ENCODE peak calls at places on chromosomes 4 and X, in five cellular contexts. One of them, this sample, is unnamed.

GRCh38 chr4:65983062-65983461 is 312.8 kb upstream of the EPHA5 start:
- DNase-seq in endodermal cell: no peak
- DNase-seq in GM12865: no peak
- DNase-seq in GM23338: no peak
- DNase-seq in fibroblast of lung: no peak
- DNase-seq in this sample: peak; percentile 4

GRCh38 chr4:47462799-47463234 is 685 bp downstream of the COMMD8 start:
- DNase-seq in endodermal cell: no peak
- DNase-seq in GM23338: no peak
- DNase-seq in GM12865: peak; percentile 16
- DNase-seq in fibroblast of lung: peak; percentile 4
- DNase-seq in this sample: peak; percentile 8

GRCh38 chr4:140012688-140013087 is 141.3 kb downstream of the MAML3 start:
- DNase-seq in fibroblast of lung: peak; percentile 96
- DNase-seq in endodermal cell: peak; percentile 84
- DNase-seq in GM12865: peak; percentile 23
- DNase-seq in GM23338: peak; percentile 82
- DNase-seq in this sample: peak; percentile 83

GRCh38 chr4:183106839-183107238 is 7.8 kb downstream of the WWC2 start:
- DNase-seq in fibroblast of lung: no peak
- DNase-seq in GM23338: peak; percentile 43
- DNase-seq in endodermal cell: no peak
- DNase-seq in GM12865: no peak
- DNase-seq in this sample: no peak

GRCh38 chr4:73127839-73128448 is 58.4 kb upstream of the COX18 start:
- DNase-seq in GM12865: peak; percentile 18
- DNase-seq in GM23338: peak; percentile 46
- DNase-seq in fibroblast of lung: peak; percentile 18
- DNase-seq in endodermal cell: peak; percentile 58
- DNase-seq in this sample: peak; percentile 19

GRCh38 chr4:99087887-99088484 is 602 bp downstream of the ADH5 start:
- DNase-seq in GM23338: peak; percentile 57
- DNase-seq in GM12865: peak; percentile 44
- DNase-seq in endodermal cell: no peak
- DNase-seq in fibroblast of lung: peak; percentile 94
- DNase-seq in this sample: peak; percentile 93

GRCh38 chr4:143359794-143360193 is 23.1 kb downstream of the GAB1 start:
- DNase-seq in fibroblast of lung: no peak
- DNase-seq in GM23338: no peak
- DNase-seq in GM12865: no peak
- DNase-seq in endodermal cell: no peak
- DNase-seq in this sample: no peak

GRCh38 chrX:113929004-113929403 is 654.9 kb upstream of the HTR2C start:
- DNase-seq in fibroblast of lung: peak; percentile 0
- DNase-seq in GM23338: peak; percentile 83
- DNase-seq in endodermal cell: peak; percentile 92
- DNase-seq in GM12865: peak; percentile 25
- DNase-seq in this sample: peak; percentile 60

GRCh38 chrX:119573840-119574393 is 446 bp upstream of the UBE2A start:
- DNase-seq in endodermal cell: peak; percentile 67
- DNase-seq in fibroblast of lung: no peak
- DNase-seq in GM23338: peak; percentile 45
- DNase-seq in GM12865: peak; percentile 30
- DNase-seq in this sample: peak; percentile 48

GRCh38 chr4:189409158-189409557 is 531.5 kb upstream of the FRG1 start:
- DNase-seq in endodermal cell: no peak
- DNase-seq in fibroblast of lung: no peak
- DNase-seq in GM23338: no peak
- DNase-seq in GM12865: no peak
- DNase-seq in this sample: no peak

GRCh38 chrX:22043872-22044271 is 11.7 kb downstream of the PHEX start:
- DNase-seq in GM12865: no peak
- DNase-seq in endodermal cell: peak; percentile 56
- DNase-seq in GM23338: peak; percentile 13
- DNase-seq in fibroblast of lung: no peak
- DNase-seq in this sample: no peak

GRCh38 chrX:119826399-119826959 is 26.3 kb downstream of the UPF3B start:
- DNase-seq in GM23338: peak; percentile 5
- DNase-seq in fibroblast of lung: peak; percentile 26
- DNase-seq in GM12865: peak; percentile 32
- DNase-seq in endodermal cell: no peak
- DNase-seq in this sample: peak; percentile 63

GRCh38 chr4:182649698-182650477 is 267.3 kb downstream of the DCTD start:
- DNase-seq in GM12865: no peak
- DNase-seq in endodermal cell: no peak
- DNase-seq in fibroblast of lung: no peak
- DNase-seq in GM23338: peak; percentile 17
- DNase-seq in this sample: no peak

GRCh38 chrX:9821581-9821980 is 35.4 kb downstream of the SHROOM2 start:
- DNase-seq in endodermal cell: no peak
- DNase-seq in fibroblast of lung: no peak
- DNase-seq in GM12865: no peak
- DNase-seq in GM23338: no peak
- DNase-seq in this sample: no peak

GRCh38 chr4:123672987-123673386 is 276.4 kb downstream of the SPRY1 start:
- DNase-seq in GM12865: no peak
- DNase-seq in fibroblast of lung: peak; percentile 61
- DNase-seq in GM23338: no peak
- DNase-seq in endodermal cell: no peak
- DNase-seq in this sample: peak; percentile 73

GRCh38 chr4:74891037-74891436 is 41.9 kb upstream of the PARM1 start:
- DNase-seq in GM12865: no peak
- DNase-seq in endodermal cell: no peak
- DNase-seq in fibroblast of lung: no peak
- DNase-seq in GM23338: no peak
- DNase-seq in this sample: no peak

GRCh38 chrX:57573754-57574153 is 18.1 kb upstream of the ZXDB start:
- DNase-seq in endodermal cell: peak; percentile 72
- DNase-seq in GM12865: peak; percentile 24
- DNase-seq in GM23338: peak; percentile 44
- DNase-seq in fibroblast of lung: peak; percentile 22
- DNase-seq in this sample: peak; percentile 10

GRCh38 chrX:136584545-136584944 is 52.5 kb downstream of the VGLL1 start:
- DNase-seq in endodermal cell: no peak
- DNase-seq in fibroblast of lung: no peak
- DNase-seq in GM12865: peak; percentile 40
- DNase-seq in GM23338: no peak
- DNase-seq in this sample: no peak

GRCh38 chr4:122845760-122846159 is 19.1 kb downstream of the FGF2 start:
- DNase-seq in GM23338: no peak
- DNase-seq in fibroblast of lung: no peak
- DNase-seq in GM12865: peak; percentile 16
- DNase-seq in endodermal cell: no peak
- DNase-seq in this sample: no peak

GRCh38 chr4:87120411-87121162 is 99.8 kb downstream of the KLHL8 start:
- DNase-seq in fibroblast of lung: peak; percentile 82
- DNase-seq in GM12865: no peak
- DNase-seq in GM23338: no peak
- DNase-seq in endodermal cell: no peak
- DNase-seq in this sample: peak; percentile 48

GRCh38 chr4:117085185-117085701 is at the start of gene TRAM1L1:
- DNase-seq in GM23338: peak; percentile 90
- DNase-seq in fibroblast of lung: peak; percentile 80
- DNase-seq in GM12865: no peak
- DNase-seq in endodermal cell: peak; percentile 94
- DNase-seq in this sample: peak; percentile 21

GRCh38 chr4:119212964-119213606 is 572 bp downstream of the USP53 start:
- DNase-seq in fibroblast of lung: peak; percentile 93
- DNase-seq in GM12865: peak; percentile 89
- DNase-seq in GM23338: peak; percentile 90
- DNase-seq in endodermal cell: peak; percentile 96
- DNase-seq in this sample: peak; percentile 92

GRCh38 chr4:3116955-3117354 is 42.5 kb downstream of the HTT start:
- DNase-seq in endodermal cell: no peak
- DNase-seq in GM23338: no peak
- DNase-seq in fibroblast of lung: no peak
- DNase-seq in GM12865: no peak
- DNase-seq in this sample: no peak

GRCh38 chr4:137968956-137969709 is 273.0 kb downstream of the SLC7A11 start:
- DNase-seq in endodermal cell: peak; percentile 66
- DNase-seq in GM23338: no peak
- DNase-seq in GM12865: no peak
- DNase-seq in fibroblast of lung: peak; percentile 76
- DNase-seq in this sample: no peak

GRCh38 chr4:152690706-152691651 is 11.2 kb upstream of the TMEM154 start:
- DNase-seq in fibroblast of lung: no peak
- DNase-seq in GM12865: no peak
- DNase-seq in endodermal cell: no peak
- DNase-seq in GM23338: no peak
- DNase-seq in this sample: no peak

GRCh38 chr4:139501117-139501516 is 47.2 kb downstream of the RAB33B start:
- DNase-seq in fibroblast of lung: no peak
- DNase-seq in GM23338: no peak
- DNase-seq in endodermal cell: no peak
- DNase-seq in GM12865: no peak
- DNase-seq in this sample: no peak

GRCh38 chrX:123959281-123960063 is 2.0 kb upstream of the STAG2 start:
- DNase-seq in GM23338: peak; percentile 19
- DNase-seq in GM12865: no peak
- DNase-seq in fibroblast of lung: peak; percentile 43
- DNase-seq in endodermal cell: no peak
- DNase-seq in this sample: peak; percentile 36

GRCh38 chr4:124902111-124902510 is 189.6 kb upstream of the ANKRD50 start:
- DNase-seq in fibroblast of lung: no peak
- DNase-seq in GM12865: no peak
- DNase-seq in GM23338: no peak
- DNase-seq in endodermal cell: no peak
- DNase-seq in this sample: no peak

GRCh38 chrX:21487832-21488231 is 113.6 kb downstream of the CNKSR2 start:
- DNase-seq in endodermal cell: no peak
- DNase-seq in fibroblast of lung: no peak
- DNase-seq in GM12865: no peak
- DNase-seq in GM23338: peak; percentile 9
- DNase-seq in this sample: no peak

GRCh38 chr4:17018013-17018412 is 119.6 kb upstream of the LDB2 start:
- DNase-seq in fibroblast of lung: no peak
- DNase-seq in GM12865: no peak
- DNase-seq in endodermal cell: peak; percentile 36
- DNase-seq in GM23338: peak; percentile 65
- DNase-seq in this sample: no peak

DNA sequence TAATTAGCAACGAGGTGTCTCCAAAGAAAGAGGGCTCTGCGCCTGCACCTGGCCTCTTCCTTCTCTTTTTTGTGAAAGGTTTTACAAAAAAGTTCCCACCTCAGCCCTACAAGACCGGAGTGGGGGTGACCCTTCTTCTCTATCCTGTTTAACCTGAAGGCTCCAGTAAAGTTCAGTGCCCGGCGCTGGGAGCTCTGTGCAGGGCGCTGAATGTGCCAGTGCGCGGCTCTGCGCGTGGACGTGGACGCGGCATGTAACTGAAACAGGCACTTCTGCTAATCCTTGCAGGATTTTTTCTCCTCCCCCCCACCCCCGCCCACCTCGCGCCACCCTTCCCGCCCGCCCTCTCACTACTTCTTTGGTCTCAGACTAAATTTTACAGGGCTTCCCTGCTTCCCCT is 2.4 kb downstream of the GPR50 start:
- DNase-seq in fibroblast of lung: no peak
- DNase-seq in GM12865: no peak
- DNase-seq in endodermal cell: peak; percentile 53
- DNase-seq in GM23338: no peak
- DNase-seq in this sample: no peak
- H3K4me3 ChIP-seq in fibroblast of lung: no peak overlapping the region
- H3K4me3 ChIP-seq in GM12865: no peak overlapping the region
- H3K4me3 ChIP-seq in endodermal cell: peak overlapping the region; percentile 69
- H3K4me3 ChIP-seq in GM23338: peak overlapping the region; percentile 67
- H3K4me3 ChIP-seq in this sample: no peak overlapping the region

GRCh38 chrX:18354369-18355329 is at the start of gene SCML2:
- DNase-seq in GM12865: peak; percentile 37
- DNase-seq in fibroblast of lung: peak; percentile 46
- DNase-seq in endodermal cell: peak; percentile 74
- DNase-seq in GM23338: peak; percentile 39
- DNase-seq in this sample: peak; percentile 10

GRCh38 chrX:18348047-18348446 is 6.4 kb downstream of the SCML2 start:
- DNase-seq in GM12865: no peak
- DNase-seq in endodermal cell: no peak
- DNase-seq in GM23338: no peak
- DNase-seq in fibroblast of lung: peak; percentile 7
- DNase-seq in this sample: no peak

GRCh38 chrX:18351774-18352173 is 2.7 kb downstream of the SCML2 start:
- DNase-seq in GM23338: no peak
- DNase-seq in GM12865: no peak
- DNase-seq in endodermal cell: no peak
- DNase-seq in fibroblast of lung: no peak
- DNase-seq in this sample: no peak

GRCh38 chrX:18353931-18354368 is 538 bp downstream of the SCML2 start:
- DNase-seq in endodermal cell: peak; percentile 73
- DNase-seq in GM23338: peak; percentile 63
- DNase-seq in fibroblast of lung: no peak
- DNase-seq in GM12865: peak; percentile 14
- DNase-seq in this sample: no peak
- TF ChIP-seq CTCF in endodermal cell: peak; percentile 41
- TF ChIP-seq CTCF in GM23338: no peak
- TF ChIP-seq CTCF in fibroblast of lung: no peak
- TF ChIP-seq CTCF in GM12865: peak; percentile 2
- TF ChIP-seq CTCF in this sample: no peak

DNA sequence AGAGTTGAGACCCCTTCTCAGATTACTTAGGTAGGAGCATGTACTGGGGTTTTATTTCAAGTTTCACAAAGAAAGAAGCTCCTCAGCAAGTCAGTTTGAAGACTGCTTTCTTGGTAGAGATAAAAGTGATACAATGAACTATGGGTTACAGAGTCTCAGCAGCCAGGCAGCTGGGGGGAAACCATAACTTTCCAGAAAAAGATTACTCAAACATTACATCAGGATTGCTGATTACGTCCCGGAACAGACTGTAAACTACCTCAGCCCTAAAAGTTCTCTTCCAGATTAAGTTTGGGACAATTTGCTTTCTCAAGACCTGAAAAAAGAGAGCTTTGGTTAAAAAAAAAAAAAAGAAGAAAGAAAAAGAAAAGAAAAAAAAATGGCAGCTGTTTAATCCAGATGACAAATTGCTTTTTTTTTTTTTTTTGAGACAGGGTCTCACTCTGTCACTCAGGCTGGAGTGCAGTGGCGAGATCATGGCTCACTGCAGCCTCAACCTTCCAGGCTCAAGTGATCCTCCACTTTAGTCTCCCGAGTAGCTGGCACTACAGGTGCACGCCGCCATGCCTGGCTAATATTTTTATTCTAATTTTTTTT is 16.6 kb downstream of the SAT1 start:
- DNase-seq in endodermal cell: no peak
- DNase-seq in GM23338: no peak
- DNase-seq in GM12865: no peak
- DNase-seq in fibroblast of lung: peak; percentile 74
- DNase-seq in this sample: peak; percentile 80
- H3K4me3 ChIP-seq in endodermal cell: no peak overlapping the region
- H3K4me3 ChIP-seq in GM23338: no peak overlapping the region
- H3K4me3 ChIP-seq in GM12865: no peak overlapping the region
- H3K4me3 ChIP-seq in fibroblast of lung: no peak overlapping the region
- H3K4me3 ChIP-seq in this sample: no peak overlapping the region

DNA sequence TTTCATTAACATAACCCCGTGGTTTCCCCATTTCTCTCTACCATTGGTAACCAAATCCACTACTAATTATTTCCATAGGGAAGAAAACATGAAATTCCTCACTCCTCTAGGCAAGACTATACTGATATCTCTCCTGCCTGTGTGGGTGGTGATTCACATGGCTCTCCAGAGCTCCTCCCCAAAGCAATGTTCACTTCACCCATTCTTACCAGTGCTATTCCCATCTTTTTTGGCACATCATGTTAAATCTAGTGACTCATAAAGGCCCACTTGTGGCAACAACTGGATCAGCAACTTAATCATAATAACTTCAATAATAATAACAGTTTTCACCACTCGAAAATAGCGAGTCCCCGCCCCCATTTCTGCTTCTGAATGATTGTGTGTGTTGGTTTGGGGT is 6.1 kb upstream of the HCCS start:
- DNase-seq in endodermal cell: no peak
- DNase-seq in GM23338: no peak
- DNase-seq in GM12865: no peak
- DNase-seq in fibroblast of lung: peak; percentile 44
- DNase-seq in this sample: no peak
- TF ChIP-seq CTCF in endodermal cell: no peak
- TF ChIP-seq CTCF in GM23338: no peak
- TF ChIP-seq CTCF in GM12865: no peak
- TF ChIP-seq CTCF in fibroblast of lung: no peak
- TF ChIP-seq CTCF in this sample: no peak

This sample was measured in fibroblast of villous mesenchyme.